ENCODE peak calls at places on chromosomes 2 and 18, in eight cellular contexts. N is psoas muscle, S is adrenal gland, Y is tibial nerve, A is Karpas-422, D is A549, E is cardiac muscle cell, X is astrocyte. H is an unnamed sample.

GRCh38 chr2:73113634-73113958 is 848 bp upstream of the RAB11FIP5 start:
- DNase-seq in A (no peak), D (no peak), S (no peak), E (no peak), Y (no peak), N (no peak), X (peak; percentile 85), H (no peak)

GRCh38 chr18:44761812-44762211 is 81.1 kb downstream of the SETBP1 start:
- DNase-seq in X (no peak), E (no peak), A (no peak), S (no peak), Y (no peak), D (no peak), N (no peak), H (no peak)

GRCh38 chr2:119108186-119108585 is 50.4 kb downstream of the C1QL2 start:
- DNase-seq in A (no peak), N (no peak), D (no peak), E (no peak), X (no peak), S (no peak), Y (no peak), H (no peak)

GRCh38 chr2:26724004-26724750 is 31.7 kb downstream of the KCNK3 start:
- DNase-seq in X (peak; percentile 78), N (peak; percentile 78), A (no peak), D (peak; percentile 89), Y (no peak), S (peak; percentile 98), E (no peak), H (no peak)

GRCh38 chr2:230819433-230819832 is 45.3 kb upstream of the ITM2C start:
- DNase-seq in S (no peak), E (no peak), D (no peak), X (no peak), Y (no peak), A (no peak), N (no peak), H (no peak)

GRCh38 chr2:7994397-7994951 is 687.4 kb upstream of the ID2 start:
- DNase-seq in E (no peak), Y (no peak), S (peak; percentile 24), X (no peak), A (no peak), N (no peak), D (no peak), H (no peak)

GRCh38 chr2:188244383-188244782 is 47.3 kb upstream of the GULP1 start:
- DNase-seq in A (no peak), D (peak; percentile 4), S (no peak), X (peak; percentile 8), N (no peak), Y (no peak), E (no peak), H (no peak)

GRCh38 chr18:25289040-25289631 is 62.8 kb downstream of the ZNF521 start:
- DNase-seq in X (peak; percentile 80), S (peak; percentile 40), D (no peak), N (no peak), E (no peak), Y (no peak), A (no peak), H (no peak)

GRCh38 chr18:42052137-42052708 is 97.2 kb downstream of the PIK3C3 start:
- DNase-seq in A (peak; percentile 80), N (no peak), E (no peak), Y (no peak), X (peak; percentile 10), S (no peak), D (no peak), H (no peak)

GRCh38 chr2:222297600-222297935 is 1.2 kb downstream of the PAX3 start:
- DNase-seq in N (peak; percentile 6), A (no peak), S (no peak), Y (no peak), D (no peak), X (no peak), E (no peak), H (no peak)

GRCh38 chr2:73920577-73921545 is 5.8 kb upstream of the DGUOK start:
- DNase-seq in Y (no peak), N (peak; percentile 21), D (peak; percentile 70), A (peak; percentile 76), E (peak; percentile 57), X (no peak), S (peak; percentile 38), H (no peak)

GRCh38 chr18:46321954-46322353 is 217.8 kb downstream of the HAUS1 start:
- DNase-seq in S (no peak), D (no peak), X (no peak), A (no peak), Y (no peak), E (peak; percentile 63), N (no peak), H (no peak)

GRCh38 chr2:197952540-197953202 is 148.3 kb downstream of the PLCL1 start:
- DNase-seq in Y (no peak), S (no peak), N (no peak), X (no peak), A (no peak), D (no peak), E (no peak), H (no peak)

GRCh38 chr18:3970929-3971328 is 484.2 kb downstream of the DLGAP1 start:
- DNase-seq in A (peak; percentile 52), N (no peak), D (no peak), E (peak; percentile 55), S (peak; percentile 66), Y (no peak), X (no peak), H (no peak)

GRCh38 chr2:216942465-216942864 is 82.6 kb upstream of the TNP1 start:
- DNase-seq in Y (no peak), D (no peak), X (no peak), N (no peak), E (no peak), A (no peak), S (no peak), H (no peak)

GRCh38 chr2:59195851-59196250 is 954.7 kb upstream of the FANCL start:
- DNase-seq in Y (no peak), E (no peak), S (no peak), A (no peak), D (no peak), X (no peak), N (no peak), H (no peak)

GRCh38 chr2:235534608-235535422 is 41.0 kb downstream of the AGAP1 start:
- DNase-seq in E (no peak), X (no peak), S (no peak), Y (no peak), A (no peak), N (no peak), D (no peak), H (no peak)

GRCh38 chr2:167237478-167237877 is 349.2 kb downstream of the XIRP2 start:
- DNase-seq in N (no peak), Y (no peak), A (no peak), D (no peak), X (no peak), E (no peak), S (no peak), H (no peak)

GRCh38 chr2:240571314-240571973 is 3.2 kb downstream of the RNPEPL1 start:
- DNase-seq in E (no peak), S (no peak), N (peak; percentile 6), A (no peak), D (no peak), Y (peak; percentile 8), X (no peak), H (peak; percentile 24)

GRCh38 chr18:62525611-62526010 is 2.8 kb downstream of the ZCCHC2 start:
- DNase-seq in Y (no peak), N (no peak), E (no peak), A (peak; percentile 82), D (no peak), S (no peak), X (no peak), H (no peak)

DNA sequence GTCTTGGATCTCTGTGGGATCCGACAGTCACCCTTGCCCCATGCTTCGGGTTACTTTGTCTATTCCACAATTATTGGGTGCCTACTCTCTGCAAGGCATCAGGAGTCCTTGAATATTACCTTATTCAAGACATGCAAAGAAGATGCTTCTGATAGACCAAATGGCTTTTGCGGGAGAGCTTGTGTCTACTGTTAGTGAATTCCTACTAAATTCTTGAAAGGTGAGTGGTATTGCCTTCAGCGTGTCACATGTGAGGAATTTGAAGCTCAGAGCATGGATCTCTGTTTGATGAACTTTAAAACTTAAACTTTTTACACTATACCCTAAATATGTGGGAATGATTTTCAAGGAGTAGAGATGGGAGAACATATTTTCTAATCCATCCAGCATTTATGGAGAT is 184.4 kb downstream of the LTBP1 start:
- DNase-seq in Y (no peak), E (no peak), X (peak; percentile 55), A (no peak), D (no peak), N (no peak), S (no peak), H (no peak)
- H3K4me1 ChIP-seq in Y (no peaks in the 10 kb centered on the region), E (peaks cover 41% of the 10 kb centered on the region), X (peaks cover 38% of the 10 kb centered on the region), A (peaks cover 10% of the 10 kb centered on the region), D (peaks cover 50% of the 10 kb centered on the region), N (peaks cover 6% of the 10 kb centered on the region), S (peaks cover under 1% of the 10 kb centered on the region), H (peaks cover 27% of the 10 kb centered on the region)

DNA sequence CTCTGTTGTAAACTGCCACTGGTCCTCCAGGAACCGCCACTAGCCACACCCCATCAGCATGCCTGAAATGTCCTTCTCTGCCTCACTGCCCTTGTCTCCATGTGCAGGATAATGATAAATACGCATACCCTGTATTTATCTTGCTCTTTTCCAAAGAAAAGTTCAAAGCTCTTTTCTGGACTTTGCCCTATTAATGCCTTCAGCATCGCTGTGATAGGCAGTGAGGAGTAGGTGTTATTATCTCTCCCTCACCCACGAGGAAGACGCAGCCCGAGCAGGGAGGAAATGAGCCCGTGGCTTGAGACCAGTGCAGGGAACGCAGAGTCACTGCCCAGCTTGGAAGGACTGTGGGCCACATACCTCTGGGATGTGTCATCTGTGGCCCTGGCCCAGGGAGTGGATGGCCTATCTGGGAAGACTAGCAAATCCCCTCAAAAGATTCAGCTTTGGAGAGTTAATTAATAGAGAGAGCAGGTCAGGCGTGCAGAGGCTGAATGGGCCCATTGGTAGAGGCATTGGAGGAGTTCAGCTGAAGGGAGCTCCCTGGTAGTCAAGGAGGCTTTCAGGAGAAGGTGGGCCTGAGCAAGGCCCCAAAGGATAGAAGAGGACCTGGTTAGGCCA is 39.5 kb upstream of the MCFD2 start:
- DNase-seq in X (peak; percentile 95), D (peak; percentile 86), E (no peak), A (no peak), Y (peak; percentile 42), N (peak; percentile 85), S (peak; percentile 94), H (no peak)
- H3K27ac ChIP-seq in X (peak overlapping the region; percentile 72), D (peak overlapping the region; percentile 85), E (no peak overlapping the region), A (no peak overlapping the region), Y (peak overlapping the region; percentile 53), N (peak overlapping the region; percentile 64), S (peak overlapping the region; percentile 91), H (no peak overlapping the region)

GRCh38 chr18:2414235-2414634 is 157.1 kb downstream of the METTL4 start:
- DNase-seq in E (no peak), N (no peak), A (no peak), Y (no peak), D (no peak), X (no peak), S (no peak), H (no peak)
- H3K4me1 ChIP-seq in E (peaks cover 8% of the 10 kb centered on the region), N (no peaks in the 10 kb centered on the region), A (peaks cover 5% of the 10 kb centered on the region), Y (no peaks in the 10 kb centered on the region), D (peaks cover 19% of the 10 kb centered on the region), X (peaks cover 22% of the 10 kb centered on the region), S (no peaks in the 10 kb centered on the region), H (no peaks in the 10 kb centered on the region)

DNA sequence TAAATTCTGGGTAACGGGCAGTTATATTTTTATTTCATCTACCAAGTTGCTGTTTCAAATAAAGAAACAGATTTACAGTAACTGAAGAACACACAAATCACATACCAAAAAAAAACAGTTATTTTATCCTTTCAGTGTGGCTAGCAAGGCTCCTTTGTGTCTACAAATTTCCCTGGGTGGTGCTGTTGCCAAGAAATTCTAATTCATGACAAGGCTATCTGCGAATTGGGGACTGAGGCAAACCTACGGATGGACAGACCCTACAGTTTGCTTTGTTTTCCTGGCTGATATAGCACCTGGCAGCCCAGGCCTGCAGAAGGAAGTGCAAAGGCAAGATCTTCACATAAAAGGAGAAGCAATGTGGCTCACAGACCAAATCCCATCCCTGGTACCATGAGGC is 4.5 kb downstream of the KLF7 start:
- DNase-seq in S (peak; percentile 17), X (no peak), Y (no peak), A (no peak), N (no peak), D (no peak), E (no peak), H (no peak)
- H3K27ac ChIP-seq in S (peak overlapping the region; percentile 87), X (peak overlapping the region; percentile 98), Y (peak overlapping the region; percentile 100), A (no peak overlapping the region), N (no peak overlapping the region), D (peak overlapping the region; percentile 97), E (no peak overlapping the region), H (peak overlapping the region; percentile 100)

H was measured in left lung.